ENCODE peak calls at places on chromosomes 1 and 21, in six cellular contexts. Z, O, K, J, B and T are unnamed samples.

GRCh38 chr1:201726700-201727099 is 102.3 kb upstream of the IPO9 start:
- DNase-seq in Z (no peak), O (no peak), K (no peak), J (no peak), B (no peak), T (no peak)

GRCh38 chr1:1356796-1357401 is 1.5 kb downstream of the MXRA8 start:
- DNase-seq in Z (no peak), O (no peak), K (no peak), J (peak), B (no peak), T (no peak)

GRCh38 chr1:15726508-15726907 is 9.6 kb upstream of the SLC25A34 start:
- DNase-seq in Z (no peak), O (no peak), K (no peak), J (no peak), B (no peak), T (no peak)

GRCh38 chr1:101174722-101175121 is 62.1 kb upstream of the S1PR1 start:
- DNase-seq in Z (peak), O (no peak), K (no peak), J (peak), B (peak), T (no peak)

GRCh38 chr1:54100500-54100899 is 47.1 kb downstream of the TCEANC2 start:
- DNase-seq in Z (no peak), O (no peak), K (no peak), J (no peak), B (no peak), T (no peak)

GRCh38 chr1:157407917-157408525 is 144.3 kb downstream of the FCRL5 start:
- DNase-seq in Z (no peak), O (no peak), K (no peak), J (no peak), B (no peak), T (no peak)

GRCh38 chr21:15062566-15062965 is 2.2 kb downstream of the NRIP1 start:
- DNase-seq in Z (peak), O (no peak), K (no peak), J (no peak), B (no peak), T (no peak)

GRCh38 chr1:173504268-173504667 is 27.1 kb downstream of the PRDX6 start:
- DNase-seq in Z (peak), O (no peak), K (no peak), J (no peak), B (no peak), T (no peak)

GRCh38 chr21:14070049-14070893 is 140.5 kb downstream of the LIPI start:
- DNase-seq in Z (no peak), O (no peak), K (no peak), J (no peak), B (no peak), T (no peak)

GRCh38 chr1:209652121-209652742 is at the start of gene LAMB3:
- DNase-seq in Z (no peak), O (no peak), K (no peak), J (no peak), B (no peak), T (no peak)

GRCh38 chr1:78171736-78172590 is 126.2 kb downstream of the GIPC2 start:
- DNase-seq in Z (no peak), O (no peak), K (no peak), J (no peak), B (peak), T (no peak)

GRCh38 chr1:230109871-230110667 is 43.0 kb downstream of the GALNT2 start:
- DNase-seq in Z (no peak), O (no peak), K (no peak), J (no peak), B (no peak), T (no peak)

GRCh38 chr1:61301824-61302652 is 219.7 kb downstream of the NFIA start:
- DNase-seq in Z (peak), O (no peak), K (no peak), J (no peak), B (no peak), T (peak)